ENCODE peak calls at places on chromosomes 12 and 14, in four cellular contexts. X, Q, R and K are unnamed samples.

GRCh38 chr14:101103321-101103901 is 199.9 kb upstream of the RTL1 start:
- DNase-seq in X (peak), Q (peak), R (no peak), K (no peak)

GRCh38 chr14:60183724-60184596 is 18.8 kb upstream of the DHRS7 start:
- DNase-seq in X (no peak), Q (peak), R (no peak), K (peak)

GRCh38 chr14:88829685-88830302 is 5.3 kb downstream of the TTC8 start:
- DNase-seq in X (no peak), Q (no peak), R (no peak), K (no peak)

GRCh38 chr14:61025239-61026223 is 44.5 kb downstream of the SLC38A6 start:
- DNase-seq in X (no peak), Q (peak), R (peak), K (no peak)

GRCh38 chr12:124883263-124883876 is 19.7 kb upstream of the SCARB1 start:
- DNase-seq in X (no peak), Q (no peak), R (no peak), K (no peak)

GRCh38 chr14:68562911-68563255 is 230.0 kb downstream of the ZFP36L1 start:
- DNase-seq in X (peak), Q (no peak), R (no peak), K (no peak)

GRCh38 chr12:109291531-109292341 is 17.3 kb downstream of the FOXN4 start:
- DNase-seq in X (no peak), Q (peak), R (no peak), K (peak)

GRCh38 chr12:41188058-41188840 is at the start of gene PDZRN4:
- DNase-seq in X (no peak), Q (peak), R (no peak), K (no peak)

GRCh38 chr12:51852404-51853137 is 4.1 kb upstream of the FIGNL2 start:
- DNase-seq in X (no peak), Q (peak), R (no peak), K (no peak)

GRCh38 chr12:68871899-68872298 is 61.1 kb downstream of the CPM start:
- DNase-seq in X (no peak), Q (no peak), R (no peak), K (no peak)

GRCh38 chr12:69540606-69541386 is 44.5 kb upstream of the CCT2 start:
- DNase-seq in X (no peak), Q (peak), R (no peak), K (no peak)

GRCh38 chr12:91774471-91774921 is 371.1 kb downstream of the BTG1 start:
- DNase-seq in X (no peak), Q (peak), R (no peak), K (no peak)

GRCh38 chr12:12543959-12544358 is 18.7 kb downstream of the DUSP16 start:
- DNase-seq in X (no peak), Q (no peak), R (no peak), K (no peak)

GRCh38 chr12:43206396-43206795 is 345.6 kb downstream of the ADAMTS20 start:
- DNase-seq in X (no peak), Q (no peak), R (no peak), K (no peak)

GRCh38 chr14:104563191-104563741 is 16.3 kb upstream of the C14orf180 start:
- DNase-seq in X (no peak), Q (no peak), R (no peak), K (no peak)

GRCh38 chr14:51928568-51928967 is 60.8 kb upstream of the RTRAF start:
- DNase-seq in X (no peak), Q (no peak), R (no peak), K (no peak)

GRCh38 chr12:132077322-132078100 is 66.6 kb downstream of the DDX51 start:
- DNase-seq in X (no peak), Q (no peak), R (no peak), K (no peak)

GRCh38 chr12:98578821-98579220 is 14.7 kb upstream of the SLC25A3 start:
- DNase-seq in X (no peak), Q (no peak), R (no peak), K (no peak)

GRCh38 chr12:30485230-30485890 is 210.3 kb downstream of the IPO8 start:
- DNase-seq in X (no peak), Q (no peak), R (no peak), K (no peak)

GRCh38 chr14:50875359-50876090 is 3.7 kb downstream of the ABHD12B start:
- DNase-seq in X (no peak), Q (peak), R (no peak), K (no peak)

GRCh38 chr14:100651999-100652508 is 64.8 kb upstream of the BEGAIN start:
- DNase-seq in X (no peak), Q (no peak), R (no peak), K (no peak)

GRCh38 chr14:70213721-70214282 is 25.1 kb upstream of the SLC8A3 start:
- DNase-seq in X (no peak), Q (no peak), R (no peak), K (no peak)

GRCh38 chr12:51269174-51270066 is 795 bp downstream of the SMAGP start:
- DNase-seq in X (no peak), Q (peak), R (no peak), K (no peak)

GRCh38 chr14:92726135-92726932 is 22.1 kb downstream of the LGMN start:
- DNase-seq in X (no peak), Q (peak), R (no peak), K (no peak)

GRCh38 chr14:61326847-61327246 is 5.5 kb downstream of the PRKCH start:
- DNase-seq in X (no peak), Q (no peak), R (no peak), K (no peak)

GRCh38 chr12:26740348-26740747 is 92.6 kb downstream of the ITPR2 start:
- DNase-seq in X (no peak), Q (no peak), R (no peak), K (no peak)

GRCh38 chr12:11162494-11162893 is 8.5 kb upstream of the SMIM10L1 start:
- DNase-seq in X (no peak), Q (peak), R (no peak), K (no peak)

GRCh38 chr14:36791402-36791801 is 129.7 kb downstream of the PAX9 start:
- DNase-seq in X (no peak), Q (no peak), R (no peak), K (no peak)